ENCODE peak calls at places on chromosomes 3 and 15, in six cellular contexts. C, E, F, W, A and I are unnamed samples.

GRCh38 chr3:2656806-2657205 is 453.4 kb downstream of the IL5RA start:
- DNase-seq in C (no peak), E (no peak), F (no peak), W (no peak), A (no peak), I (no peak)

GRCh38 chr3:195910499-195910845 is 2.1 kb upstream of the TNK2 start:
- DNase-seq in C (no peak), E (no peak), F (no peak), W (no peak), A (no peak), I (no peak)

GRCh38 chr3:16402451-16402850 is 111.0 kb downstream of the RFTN1 start:
- DNase-seq in C (peak), E (no peak), F (no peak), W (no peak), A (no peak), I (no peak)

GRCh38 chr3:149388714-149389417 is 11.4 kb upstream of the TM4SF1 start:
- DNase-seq in C (no peak), E (no peak), F (no peak), W (no peak), A (peak), I (no peak)

GRCh38 chr15:74511583-74511982 is 29.4 kb upstream of the ARID3B start:
- DNase-seq in C (no peak), E (no peak), F (no peak), W (no peak), A (peak), I (no peak)

GRCh38 chr3:197491923-197492664 is 63.7 kb downstream of the BDH1 start:
- DNase-seq in C (peak), E (no peak), F (no peak), W (no peak), A (no peak), I (no peak)

GRCh38 chr3:126154391-126155279 is 25.8 kb downstream of the ALDH1L1 start:
- DNase-seq in C (no peak), E (no peak), F (no peak), W (no peak), A (no peak), I (no peak)

GRCh38 chr15:68389936-68390790 is 41.8 kb downstream of the ITGA11 start:
- DNase-seq in C (no peak), E (no peak), F (no peak), W (no peak), A (peak), I (no peak)

GRCh38 chr3:176759815-176760506 is 437.3 kb downstream of the TBL1XR1 start:
- DNase-seq in C (no peak), E (no peak), F (no peak), W (no peak), A (no peak), I (no peak)

GRCh38 chr3:134917631-134918030 is 122.6 kb downstream of the EPHB1 start:
- DNase-seq in C (peak), E (no peak), F (peak), W (no peak), A (peak), I (peak)

GRCh38 chr3:71112576-71112975 is 471.0 kb downstream of the FOXP1 start:
- DNase-seq in C (no peak), E (no peak), F (no peak), W (no peak), A (no peak), I (no peak)

GRCh38 chr15:66042624-66043023 is 173.3 kb downstream of the RAB11A start:
- DNase-seq in C (no peak), E (no peak), F (no peak), W (no peak), A (no peak), I (no peak)

GRCh38 chr3:123376451-123377172 is 72.3 kb downstream of the ADCY5 start:
- DNase-seq in C (no peak), E (no peak), F (no peak), W (no peak), A (no peak), I (no peak)

GRCh38 chr3:186283651-186284445 is 78.2 kb downstream of the DGKG start:
- DNase-seq in C (peak), E (no peak), F (peak), W (no peak), A (no peak), I (peak)

GRCh38 chr3:193375614-193376013 is 2.9 kb downstream of the ATP13A5 start:
- DNase-seq in C (no peak), E (no peak), F (no peak), W (no peak), A (no peak), I (no peak)

GRCh38 chr3:36166477-36166876 is 213.8 kb upstream of the STAC start:
- DNase-seq in C (peak), E (no peak), F (peak), W (no peak), A (peak), I (peak)

GRCh38 chr15:72784233-72784876 is 797 bp upstream of the ADPGK start:
- DNase-seq in C (peak), E (no peak), F (peak), W (no peak), A (peak), I (peak)

GRCh38 chr15:98144388-98144787 is 183.9 kb downstream of the ARRDC4 start:
- DNase-seq in C (no peak), E (no peak), F (no peak), W (no peak), A (no peak), I (no peak)

GRCh38 chr15:95931619-95932018 is 398.9 kb upstream of the NR2F2 start:
- DNase-seq in C (no peak), E (no peak), F (no peak), W (no peak), A (no peak), I (no peak)

GRCh38 chr15:59315914-59316428 is 56.7 kb downstream of the MYO1E start:
- DNase-seq in C (peak), E (no peak), F (peak), W (no peak), A (peak), I (no peak)

GRCh38 chr15:72086010-72086697 is 31.8 kb downstream of the MYO9A start:
- DNase-seq in C (no peak), E (no peak), F (no peak), W (no peak), A (peak), I (no peak)

GRCh38 chr3:185631508-185632206 is 45.6 kb downstream of the SENP2 start:
- DNase-seq in C (no peak), E (no peak), F (no peak), W (no peak), A (peak), I (no peak)

GRCh38 chr3:11323827-11324226 is 51.6 kb downstream of the ATG7 start:
- DNase-seq in C (no peak), E (no peak), F (peak), W (no peak), A (no peak), I (no peak)

GRCh38 chr3:115272036-115272824 is 125.1 kb upstream of the ZBTB20 start:
- DNase-seq in C (peak), E (no peak), F (peak), W (no peak), A (peak), I (no peak)

GRCh38 chr3:100311011-100311410 is 23.5 kb upstream of the NIT2 start:
- DNase-seq in C (no peak), E (no peak), F (no peak), W (no peak), A (no peak), I (no peak)

GRCh38 chr3:120450914-120451669 is at the start of gene FSTL1:
- DNase-seq in C (peak), E (no peak), F (no peak), W (peak), A (no peak), I (no peak)

GRCh38 chr15:89278307-89278706 is 34.5 kb downstream of the FANCI start:
- DNase-seq in C (no peak), E (no peak), F (no peak), W (no peak), A (no peak), I (no peak)

GRCh38 chr3:71582612-71583568 is 638 bp downstream of the FOXP1 start:
- DNase-seq in C (no peak), E (peak), F (no peak), W (peak), A (peak), I (no peak)

GRCh38 chr3:189041482-189042090 is 130.2 kb upstream of the TPRG1 start:
- DNase-seq in C (peak), E (peak), F (no peak), W (peak), A (peak), I (peak)

GRCh38 chr3:131705099-131705498 is 202.3 kb upstream of the MRPL3 start:
- DNase-seq in C (no peak), E (no peak), F (no peak), W (no peak), A (no peak), I (no peak)

GRCh38 chr3:178082508-178082907 is 453.7 kb upstream of the KCNMB2 start:
- DNase-seq in C (no peak), E (no peak), F (no peak), W (no peak), A (no peak), I (no peak)

GRCh38 chr3:149095487-149095886 is 9.2 kb upstream of the HLTF start:
- DNase-seq in C (no peak), E (no peak), F (no peak), W (no peak), A (no peak), I (no peak)

GRCh38 chr3:122985539-122985938 is 42.0 kb downstream of the SEMA5B start:
- DNase-seq in C (no peak), E (no peak), F (no peak), W (no peak), A (no peak), I (no peak)

GRCh38 chr3:161031134-161031533 is 74.0 kb downstream of the B3GALNT1 start:
- DNase-seq in C (no peak), E (no peak), F (no peak), W (no peak), A (peak), I (no peak)

GRCh38 chr3:78737988-78738387 is 1029.8 kb downstream of the ROBO1 start:
- DNase-seq in C (peak), E (no peak), F (no peak), W (no peak), A (no peak), I (no peak)

GRCh38 chr3:186520957-186521842 is 23.0 kb downstream of the CRYGS start:
- DNase-seq in C (no peak), E (no peak), F (no peak), W (peak), A (no peak), I (no peak)

GRCh38 chr15:29849218-29849617 is 26.9 kb upstream of the TJP1 start:
- DNase-seq in C (no peak), E (no peak), F (no peak), W (no peak), A (no peak), I (no peak)

GRCh38 chr3:125045194-125045593 is 10.6 kb downstream of the HEG1 start:
- DNase-seq in C (no peak), E (no peak), F (no peak), W (no peak), A (peak), I (no peak)

GRCh38 chr15:88749699-88750098 is 53.5 kb upstream of the ACAN start:
- DNase-seq in C (no peak), E (no peak), F (no peak), W (no peak), A (no peak), I (no peak)